ENCODE peak calls at places on chromosomes 11 and 22, in five cellular contexts. A is cardiac fibroblast, W is WTC11, C is fibroblast of mammary gland, O is cardiac muscle cell. M is an unnamed sample.

GRCh38 chr22:20514658-20515406 is 7.4 kb downstream of the MED15 start:
- DNase-seq in A (peak), W (no peak), C (peak), O (peak), M (peak)

GRCh38 chr11:102420547-102420946 is 32.0 kb downstream of the TMEM123 start:
- DNase-seq in A (no peak), W (no peak), C (no peak), O (no peak), M (no peak)

GRCh38 chr11:119298726-119299125 is 18.2 kb downstream of the MCAM start:
- DNase-seq in A (no peak), W (no peak), C (no peak), O (no peak), M (no peak)

GRCh38 chr11:118304227-118304808 is at the start of gene CD3E:
- DNase-seq in A (no peak), W (no peak), C (no peak), O (no peak), M (no peak)

GRCh38 chr11:60775420-60775961 is 9.6 kb upstream of the MS4A10 start:
- DNase-seq in A (peak), W (peak), C (peak), O (peak), M (peak)

GRCh38 chr11:1396375-1396841 is 6.7 kb downstream of the BRSK2 start:
- DNase-seq in A (no peak), W (no peak), C (no peak), O (no peak), M (no peak)

GRCh38 chr11:8059030-8059429 is 22.0 kb upstream of the TUB start:
- DNase-seq in A (no peak), W (no peak), C (no peak), O (no peak), M (no peak)

GRCh38 chr11:122181893-122182292 is 65.9 kb upstream of the BLID start:
- DNase-seq in A (peak), W (no peak), C (peak), O (no peak), M (no peak)

GRCh38 chr22:21948824-21949568 is 3.7 kb downstream of the PPM1F start:
- DNase-seq in A (no peak), W (no peak), C (no peak), O (no peak), M (no peak)

GRCh38 chr11:12119502-12119901 is 9.1 kb downstream of the MICAL2 start:
- DNase-seq in A (no peak), W (no peak), C (no peak), O (no peak), M (no peak)

GRCh38 chr11:126747315-126747714 is 253.3 kb downstream of the KIRREL3 start:
- DNase-seq in A (no peak), W (no peak), C (no peak), O (no peak), M (no peak)

GRCh38 chr11:88520391-88520790 is 182.9 kb upstream of the CTSC start:
- DNase-seq in A (peak), W (no peak), C (peak), O (peak), M (no peak)

GRCh38 chr11:17077240-17077519 is 287 bp downstream of the RPS13 start:
- DNase-seq in A (no peak), W (no peak), C (no peak), O (no peak), M (no peak)

GRCh38 chr11:86988351-86988881 is 33.2 kb upstream of the FZD4 start:
- DNase-seq in A (no peak), W (no peak), C (no peak), O (no peak), M (no peak)

GRCh38 chr11:129738242-129738641 is 77.4 kb upstream of the TMEM45B start:
- DNase-seq in A (no peak), W (no peak), C (no peak), O (no peak), M (no peak)

GRCh38 chr22:45009881-45010531 is at the start of gene PHF21B:
- DNase-seq in A (peak), W (peak), C (peak), O (peak), M (no peak)

DNA sequence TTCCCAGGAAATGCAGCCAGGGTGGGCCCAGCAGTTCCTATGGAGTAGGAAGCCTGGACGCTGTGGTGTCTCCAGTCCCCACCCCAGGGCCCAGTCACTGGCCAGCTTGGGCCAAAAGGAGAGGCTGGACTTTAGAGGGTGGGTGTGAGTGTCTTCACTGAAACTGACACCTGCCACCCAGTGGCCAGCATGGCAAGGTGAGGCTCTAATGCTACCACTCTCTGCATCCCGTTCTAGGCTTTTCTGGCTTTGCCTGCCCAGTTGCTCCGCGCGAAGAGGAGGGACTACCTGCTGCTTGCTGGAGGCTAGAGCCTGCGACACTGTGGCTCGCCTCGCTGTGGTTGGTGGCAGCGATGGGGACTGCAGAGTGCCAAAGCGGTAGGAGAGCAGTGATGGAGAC is 35.4 kb downstream of the C22orf42 start:
- DNase-seq in A (no peak), W (peak), C (no peak), O (no peak), M (peak)
- TF ChIP-seq CTCF in A (no peak), W (peak), C (no peak), O (no peak), M (no peak)

GRCh38 chr11:31045335-31045734 is 324.2 kb downstream of the DCDC1 start:
- DNase-seq in A (peak), W (no peak), C (peak), O (peak), M (peak)
- TF ChIP-seq CTCF in A (peak), W (peak), C (peak), O (peak), M (no peak)

GRCh38 chr11:48049036-48049435 is 68.7 kb downstream of the PTPRJ start:
- DNase-seq in A (no peak), W (no peak), C (no peak), O (no peak), M (no peak)
- TF ChIP-seq CTCF in A (no peak), W (no peak), C (no peak), O (no peak), M (no peak)

GRCh38 chr22:37564111-37564711 is 3.9 kb downstream of the CDC42EP1 start:
- DNase-seq in A (peak), W (no peak), C (peak), O (peak), M (peak)
- TF ChIP-seq CTCF in A (peak), W (no peak), C (no peak), O (peak), M (no peak)

GRCh38 chr11:10750838-10751580 is at the start of gene CTR9:
- DNase-seq in A (peak), W (peak), C (peak), O (peak), M (peak)
- TF ChIP-seq CTCF in A (peak), W (no peak), C (peak), O (peak), M (no peak)

DNA sequence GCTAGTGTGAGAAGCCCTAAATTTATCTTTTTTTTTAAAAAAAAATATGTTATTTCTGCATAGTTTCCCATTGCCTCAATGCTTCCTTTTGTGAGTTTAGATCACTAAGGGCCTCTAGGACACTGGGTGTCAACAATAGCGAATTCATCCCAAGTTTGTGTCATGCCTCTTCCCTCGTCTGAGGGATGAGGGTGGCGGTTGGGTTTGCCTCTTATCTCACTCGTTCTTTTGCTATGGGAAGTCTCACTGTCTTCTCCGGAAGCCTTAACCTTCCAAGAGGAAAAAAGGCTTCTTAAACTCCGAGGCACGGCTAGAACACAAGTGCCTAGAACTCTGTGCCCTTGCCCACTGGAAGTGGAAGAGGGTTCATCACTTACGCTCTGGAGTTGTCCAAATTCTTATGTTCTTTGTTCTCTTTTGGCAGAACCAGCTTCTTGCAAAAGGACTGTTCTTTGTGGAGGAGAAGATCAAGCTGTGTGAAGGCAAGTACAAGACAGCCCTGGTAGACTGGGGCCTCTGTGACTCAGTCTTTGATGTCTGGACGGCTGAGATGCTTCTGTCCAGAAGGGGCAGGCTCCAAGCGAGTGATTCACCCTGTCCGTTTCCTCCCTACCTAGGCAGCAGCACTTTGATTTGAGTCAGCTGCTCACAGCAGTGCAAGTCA is 78.5 kb downstream of the TRAF6 start:
- DNase-seq in A (peak), W (no peak), C (peak), O (peak), M (peak)
- TF ChIP-seq CTCF in A (no peak), W (no peak), C (peak), O (peak), M (no peak)

DNA sequence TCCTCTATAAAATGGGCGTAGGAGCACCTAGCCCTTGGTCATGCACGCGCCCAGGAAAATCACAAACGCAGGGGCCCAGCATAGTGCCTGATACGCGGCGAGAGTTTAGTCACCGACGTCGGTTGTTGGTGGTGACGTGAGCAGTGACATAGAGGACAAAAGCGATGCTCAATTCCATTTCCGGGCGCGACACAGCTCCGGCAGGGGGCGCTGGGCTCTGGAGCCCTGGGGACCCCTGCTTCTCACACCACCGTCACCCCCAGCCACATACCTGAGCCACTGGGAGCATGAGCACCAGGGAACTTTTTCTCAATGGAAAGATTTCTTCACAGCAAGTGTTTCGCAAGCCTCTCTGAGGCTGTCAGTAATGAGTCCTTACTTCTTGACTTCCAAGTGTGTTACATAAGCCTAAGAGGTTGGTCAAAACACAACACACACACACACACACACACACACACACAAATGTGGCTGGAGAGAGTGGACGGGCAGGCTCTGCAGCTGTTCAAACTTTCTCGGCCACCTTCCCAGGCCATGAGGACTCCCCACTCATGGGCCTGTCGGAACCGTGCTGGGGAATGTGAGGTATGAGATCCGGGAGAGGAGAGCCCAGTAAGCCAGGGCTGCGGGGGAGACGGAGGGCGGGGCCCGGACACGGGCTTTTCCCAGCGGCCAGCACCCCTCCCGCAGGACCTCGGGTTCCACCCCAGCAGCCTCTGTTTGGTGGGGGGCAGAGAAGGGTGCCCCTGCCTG is 36.9 kb upstream of the LINC01488 start:
- DNase-seq in A (peak), W (peak), C (peak), O (peak), M (peak)
- TF ChIP-seq CTCF in A (peak), W (peak), C (peak), O (peak), M (peak)

GRCh38 chr22:42303304-42304020 is 33.0 kb upstream of the TCF20 start:
- DNase-seq in A (no peak), W (no peak), C (no peak), O (no peak), M (no peak)
- TF ChIP-seq CTCF in A (no peak), W (no peak), C (no peak), O (no peak), M (no peak)

GRCh38 chr11:132028380-132029240 is 658.2 kb downstream of the NTM start:
- DNase-seq in A (peak), W (no peak), C (peak), O (peak), M (no peak)
- TF ChIP-seq CTCF in A (peak), W (no peak), C (peak), O (peak), M (no peak)